ENCODE peak calls at places on chromosomes 7 and 10, in four cellular contexts. V, E, L and Y are unnamed samples.

GRCh38 chr10:128871671-128872231 is 595.3 kb upstream of the MGMT start:
- DNase-seq in E (no peak), L (no peak), V (no peak), Y (no peak)

GRCh38 chr10:99389721-99390480 is 40.5 kb downstream of the GOT1 start:
- DNase-seq in V (no peak), L (no peak), E (no peak), Y (no peak)

GRCh38 chr10:72906446-72906845 is 12.9 kb downstream of the OIT3 start:
- DNase-seq in V (no peak), E (no peak), L (no peak), Y (peak)

GRCh38 chr10:16870331-16870730 is 53.1 kb upstream of the RSU1 start:
- DNase-seq in E (no peak), L (no peak), V (no peak), Y (no peak)

GRCh38 chr7:152307902-152308301 is 127.9 kb downstream of the KMT2C start:
- DNase-seq in E (no peak), L (no peak), V (no peak), Y (no peak)

GRCh38 chr10:52066383-52066782 is 247.7 kb upstream of the DKK1 start:
- DNase-seq in V (no peak), E (peak), L (no peak), Y (no peak)

GRCh38 chr7:117986645-117987269 is 113.5 kb upstream of the CTTNBP2 start:
- DNase-seq in V (no peak), L (no peak), E (no peak), Y (no peak)

GRCh38 chr10:9188022-9188810 is 1133.7 kb downstream of the GATA3 start:
- DNase-seq in L (peak), E (no peak), V (no peak), Y (peak)

GRCh38 chr10:79440281-79440680 is 5.1 kb downstream of the ZCCHC24 start:
- DNase-seq in E (no peak), V (no peak), L (no peak), Y (no peak)

GRCh38 chr10:16816142-16816541 is 1.1 kb downstream of the RSU1 start:
- DNase-seq in E (no peak), L (no peak), V (no peak), Y (no peak)

GRCh38 chr10:69749180-69750010 is 52.3 kb upstream of the COL13A1 start:
- DNase-seq in E (no peak), L (no peak), V (no peak), Y (no peak)

GRCh38 chr10:45091968-45092367 is 91.2 kb downstream of the ZNF22 start:
- DNase-seq in E (no peak), V (no peak), L (no peak), Y (no peak)

GRCh38 chr10:119270893-119271361 is 63.6 kb downstream of the GRK5 start:
- DNase-seq in V (peak), E (no peak), L (peak), Y (peak)

GRCh38 chr10:59181668-59182067 is 5.2 kb downstream of the PHYHIPL start:
- DNase-seq in V (peak), L (peak), E (no peak), Y (peak)

GRCh38 chr7:91286432-91286831 is 22.2 kb downstream of the FZD1 start:
- DNase-seq in V (no peak), L (no peak), E (peak), Y (no peak)

GRCh38 chr7:108459922-108460551 is 3.8 kb upstream of the NRCAM start:
- DNase-seq in E (no peak), L (peak), V (peak), Y (peak)

GRCh38 chr7:118573065-118573464 is 348.6 kb downstream of the ANKRD7 start:
- DNase-seq in E (no peak), V (no peak), L (no peak), Y (no peak)

GRCh38 chr7:100827330-100828226 is at the start of gene EPHB4:
- DNase-seq in E (peak), L (peak), V (peak), Y (peak)
- TF ChIP-seq CTCF in E (no peak), L (peak), V (peak), Y (no peak)

GRCh38 chr7:31335889-31336201 is 4.7 kb downstream of the NEUROD6 start:
- DNase-seq in E (no peak), L (no peak), V (no peak), Y (no peak)

GRCh38 chr7:31335161-31335888 is 5.2 kb downstream of the NEUROD6 start:
- DNase-seq in L (no peak), E (no peak), V (peak), Y (no peak)

GRCh38 chr7:31333301-31333700 is 7.2 kb downstream of the NEUROD6 start:
- DNase-seq in L (no peak), E (no peak), V (no peak), Y (peak)

GRCh38 chr7:31340603-31341002 is at the start of gene NEUROD6:
- DNase-seq in L (no peak), E (no peak), V (no peak), Y (no peak)

DNA sequence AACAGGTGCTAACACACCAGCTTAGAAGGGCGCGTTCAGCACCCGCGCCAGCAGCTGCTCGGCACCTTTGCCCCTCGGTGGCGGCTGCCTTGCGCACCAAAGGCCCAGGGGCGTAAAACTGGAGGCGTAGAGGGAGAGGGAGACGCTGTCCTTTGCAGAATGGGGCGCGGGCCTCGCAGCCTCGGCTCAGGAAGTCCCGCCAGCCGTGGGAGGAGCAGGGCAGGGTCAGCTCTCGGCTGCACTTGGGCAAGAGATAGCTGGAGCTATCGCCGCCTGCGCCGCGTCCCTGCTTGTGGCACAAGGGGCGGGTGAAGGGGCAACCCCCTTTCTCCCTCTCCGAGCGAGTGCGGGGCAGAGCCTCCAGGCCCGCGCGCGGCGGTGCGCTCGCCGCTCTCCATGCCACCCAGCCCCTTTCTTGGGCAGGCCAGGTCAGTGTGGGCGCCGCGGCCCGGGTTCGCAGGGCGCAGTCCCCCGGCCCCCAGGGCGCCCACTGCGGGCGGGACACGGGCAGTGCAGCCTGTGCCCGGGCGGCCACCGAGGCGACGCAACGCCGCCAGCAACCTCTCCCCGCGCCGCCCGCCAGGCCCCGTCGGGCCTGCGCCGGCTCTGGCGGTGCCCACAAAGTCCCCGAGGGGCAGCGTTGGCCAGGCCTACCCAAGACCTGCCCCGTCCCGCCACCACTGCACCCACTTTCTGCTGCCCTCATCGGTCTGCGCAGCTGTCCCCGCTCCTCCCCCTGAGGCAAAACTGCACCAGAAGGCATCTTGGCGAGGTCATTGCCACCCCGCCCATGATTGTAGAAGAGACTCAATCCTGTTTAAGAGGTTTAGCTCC is 4.1 kb downstream of the NEUROD6 start:
- DNase-seq in L (no peak), E (peak), V (no peak), Y (no peak)
- TF ChIP-seq CTCF in L (no peak), E (peak), V (no peak), Y (no peak)

DNA sequence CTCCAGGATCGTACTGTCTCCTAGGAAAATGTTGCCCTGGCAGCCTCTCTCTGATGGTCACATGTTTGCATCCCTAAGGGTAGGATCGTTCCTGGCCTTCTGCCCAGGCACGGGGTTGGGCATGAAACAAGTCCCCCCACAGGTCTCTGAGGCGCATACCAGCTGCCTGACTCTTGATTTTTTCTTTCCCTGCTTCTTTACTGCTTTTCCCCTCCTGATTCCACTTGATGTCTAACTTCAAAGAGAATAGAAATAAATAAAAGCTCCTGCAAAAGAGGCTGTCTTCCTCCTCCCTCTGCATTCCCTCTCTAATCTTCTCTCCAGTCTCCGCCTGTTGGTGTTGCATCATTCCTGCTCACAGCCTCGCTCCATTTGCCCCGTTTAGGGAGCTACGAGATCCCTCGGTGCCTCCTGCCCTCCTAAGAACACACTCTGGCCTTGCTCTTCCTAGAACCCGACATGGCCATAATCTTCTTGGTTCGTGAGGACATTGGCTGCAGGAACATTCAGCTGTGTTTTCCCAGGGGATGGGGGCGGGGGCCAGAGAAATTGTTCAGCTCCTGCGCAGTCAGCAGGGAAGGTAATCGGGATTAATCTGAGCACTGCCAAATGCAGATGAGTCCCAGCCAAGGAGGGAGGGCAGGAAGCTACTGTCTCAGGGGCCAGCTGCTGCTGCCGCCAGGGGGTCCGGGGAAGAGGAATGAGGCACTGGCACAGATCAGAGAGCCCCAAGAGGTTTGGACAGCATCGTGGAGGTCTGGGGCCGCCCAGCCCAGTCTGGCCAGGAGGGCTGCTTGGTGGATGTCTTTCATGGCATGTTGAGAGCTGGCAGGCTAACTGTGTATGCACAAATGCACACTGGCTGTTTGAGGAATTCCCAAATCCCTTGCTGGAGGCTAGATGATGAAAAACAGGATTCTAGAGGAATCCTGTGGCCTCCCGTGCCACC is 26.1 kb downstream of the LEP start:
- DNase-seq in E (peak), L (peak), V (peak), Y (peak)
- TF ChIP-seq CTCF in E (no peak), L (no peak), V (peak), Y (no peak)

GRCh38 chr10:92419740-92420553 is 129.0 kb downstream of the MARCHF5 start:
- DNase-seq in V (peak), E (peak), L (no peak), Y (no peak)
- TF ChIP-seq CTCF in V (peak), E (no peak), L (no peak), Y (peak)

GRCh38 chr7:156823441-156823840 is 69.5 kb downstream of the LMBR1 start:
- DNase-seq in V (peak), L (peak), E (no peak), Y (peak)

GRCh38 chr7:156819733-156820295 is 73.2 kb downstream of the LMBR1 start:
- DNase-seq in V (no peak), L (no peak), E (no peak), Y (no peak)

GRCh38 chr7:156818133-156818532 is 74.8 kb downstream of the LMBR1 start:
- DNase-seq in L (no peak), E (no peak), V (no peak), Y (no peak)

GRCh38 chr7:156816943-156817572 is 75.9 kb downstream of the LMBR1 start:
- DNase-seq in E (no peak), V (peak), L (peak), Y (peak)

DNA sequence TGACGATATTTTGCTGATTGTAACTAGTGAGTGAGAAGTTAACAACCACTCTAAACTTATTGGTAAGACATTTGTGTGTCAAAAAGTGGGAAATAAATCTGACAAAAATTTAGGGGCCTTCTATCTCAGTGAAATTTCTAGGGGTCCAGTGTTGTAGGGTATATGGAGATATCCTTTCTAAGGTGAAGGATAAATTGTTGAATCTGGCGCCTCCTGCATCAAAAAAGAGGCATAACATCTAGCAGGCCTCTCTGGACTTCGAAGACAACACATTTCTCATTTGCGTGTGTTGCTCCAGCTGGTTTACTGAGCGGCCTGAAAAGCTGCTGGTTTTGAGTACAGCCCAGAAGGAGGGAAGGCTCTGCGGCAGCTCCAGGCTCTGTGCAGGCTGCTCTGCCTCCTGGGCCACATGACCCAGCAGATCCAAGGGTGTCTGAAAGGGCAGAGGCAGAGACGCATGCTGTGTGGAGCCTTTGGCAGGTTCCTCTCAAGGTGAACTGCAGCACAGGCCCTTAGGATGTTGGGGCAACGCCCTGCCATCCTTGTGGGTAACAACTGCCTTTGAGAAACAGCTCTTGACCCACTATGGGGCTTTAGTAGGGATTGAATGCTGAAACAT is 72.4 kb downstream of the LMBR1 start:
- DNase-seq in E (no peak), V (no peak), L (no peak), Y (no peak)
- TF ChIP-seq CTCF in E (peak), V (peak), L (no peak), Y (peak)

GRCh38 chr7:15557186-15557585 is 4.6 kb downstream of the AGMO start:
- DNase-seq in E (no peak), V (no peak), L (no peak), Y (no peak)

GRCh38 chr7:15556706-15557105 is 5.1 kb downstream of the AGMO start:
- DNase-seq in E (no peak), V (no peak), L (no peak), Y (peak)

GRCh38 chr7:15554744-15555143 is 7.1 kb downstream of the AGMO start:
- DNase-seq in L (no peak), V (no peak), E (no peak), Y (peak)

GRCh38 chr7:15554081-15554480 is 7.7 kb downstream of the AGMO start:
- DNase-seq in E (no peak), V (peak), L (no peak), Y (peak)

GRCh38 chr7:15555385-15555859 is 6.4 kb downstream of the AGMO start:
- DNase-seq in E (no peak), V (peak), L (no peak), Y (peak)
- TF ChIP-seq CTCF in E (no peak), V (peak), L (no peak), Y (peak)

DNA sequence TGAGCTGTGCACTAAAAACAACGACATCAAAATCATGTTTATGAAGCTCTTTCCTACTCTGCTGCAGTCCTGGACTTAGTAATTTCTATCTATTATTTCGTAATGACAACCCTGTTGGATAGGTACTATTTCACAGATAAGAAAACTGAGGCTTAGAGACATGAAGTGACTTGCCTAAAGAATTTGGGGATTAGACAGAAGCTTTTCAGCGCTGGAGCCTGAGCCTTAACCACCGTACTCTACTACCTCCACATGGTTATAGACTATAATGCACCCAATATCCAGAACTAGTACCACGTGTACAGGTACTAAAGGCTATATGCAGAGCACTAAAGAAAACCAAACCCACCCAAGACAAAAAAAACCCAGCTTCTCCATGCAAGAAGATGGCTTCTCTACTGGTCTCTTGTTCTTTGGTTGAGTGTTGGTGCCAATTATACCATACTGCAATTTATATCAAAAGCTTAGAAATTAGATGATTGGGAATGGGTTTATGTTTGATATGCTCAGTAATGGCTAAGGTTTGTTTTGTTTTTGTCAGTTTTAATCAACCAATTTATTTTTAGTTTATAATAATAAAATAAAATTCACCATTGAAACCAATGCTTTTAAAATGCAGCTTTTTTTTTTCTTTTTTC is 6.5 kb upstream of the SNX10 start:
- DNase-seq in V (no peak), L (peak), E (no peak), Y (peak)
- TF ChIP-seq CTCF in V (peak), L (no peak), E (no peak), Y (peak)